ENCODE peak calls at places on chromosomes 12 and 14, in seven cellular contexts. One of them, this sample, is unnamed.
A peak's percentile ranks its signal among the peaks of the same experiment; 100 is the strongest.

GRCh38 chr12:52428121-52428520 is 6.0 kb downstream of the KRT75 start:
- DNase-seq in stimulated activated CD4-positive, alpha-beta T cell treated with anti-CD3 and anti-CD28 coated beads, Interleukin-12 subunit alpha, Interleukin-12 subunit beta, amount 100 ng/mL, for 48 hours: no peak
- DNase-seq in NCI-H1436: no peak
- DNase-seq in NAMALWA: no peak
- DNase-seq in A549: no peak
- DNase-seq in body of pancreas: no peak
- DNase-seq in choroid plexus epithelial cell: no peak
- DNase-seq in this sample: no peak

GRCh38 chr14:101024686-101025085 is 121.2 kb upstream of the RTL1 start:
- DNase-seq in stimulated activated CD4-positive, alpha-beta T cell treated with anti-CD3 and anti-CD28 coated beads, Interleukin-12 subunit alpha, Interleukin-12 subunit beta, amount 100 ng/mL, for 48 hours: no peak
- DNase-seq in A549: no peak
- DNase-seq in body of pancreas: no peak
- DNase-seq in choroid plexus epithelial cell: no peak
- DNase-seq in NAMALWA: no peak
- DNase-seq in NCI-H1436: no peak
- DNase-seq in this sample: no peak

GRCh38 chr12:100399095-100399494 is 42.2 kb downstream of the SLC17A8 start:
- DNase-seq in NCI-H1436: peak; percentile 4
- DNase-seq in NAMALWA: no peak
- DNase-seq in choroid plexus epithelial cell: no peak
- DNase-seq in stimulated activated CD4-positive, alpha-beta T cell treated with anti-CD3 and anti-CD28 coated beads, Interleukin-12 subunit alpha, Interleukin-12 subunit beta, amount 100 ng/mL, for 48 hours: no peak
- DNase-seq in A549: no peak
- DNase-seq in body of pancreas: no peak
- DNase-seq in this sample: no peak

GRCh38 chr12:131536337-131536736 is 174.6 kb upstream of the SFSWAP start:
- DNase-seq in stimulated activated CD4-positive, alpha-beta T cell treated with anti-CD3 and anti-CD28 coated beads, Interleukin-12 subunit alpha, Interleukin-12 subunit beta, amount 100 ng/mL, for 48 hours: no peak
- DNase-seq in A549: no peak
- DNase-seq in NCI-H1436: no peak
- DNase-seq in NAMALWA: no peak
- DNase-seq in body of pancreas: no peak
- DNase-seq in choroid plexus epithelial cell: no peak
- DNase-seq in this sample: no peak

GRCh38 chr12:14629832-14630688 is 62.4 kb upstream of the PLBD1 start:
- DNase-seq in NCI-H1436: peak; percentile 56
- DNase-seq in stimulated activated CD4-positive, alpha-beta T cell treated with anti-CD3 and anti-CD28 coated beads, Interleukin-12 subunit alpha, Interleukin-12 subunit beta, amount 100 ng/mL, for 48 hours: peak; percentile 68
- DNase-seq in A549: peak; percentile 63
- DNase-seq in choroid plexus epithelial cell: peak; percentile 87
- DNase-seq in body of pancreas: peak; percentile 86
- DNase-seq in NAMALWA: peak; percentile 81
- DNase-seq in this sample: peak; percentile 72

GRCh38 chr12:51389302-51389999 is 1.8 kb downstream of the GALNT6 start:
- DNase-seq in NCI-H1436: no peak
- DNase-seq in body of pancreas: no peak
- DNase-seq in stimulated activated CD4-positive, alpha-beta T cell treated with anti-CD3 and anti-CD28 coated beads, Interleukin-12 subunit alpha, Interleukin-12 subunit beta, amount 100 ng/mL, for 48 hours: no peak
- DNase-seq in A549: no peak
- DNase-seq in NAMALWA: peak; percentile 40
- DNase-seq in choroid plexus epithelial cell: peak; percentile 52
- DNase-seq in this sample: no peak

GRCh38 chr14:102084931-102085330 is 1.9 kb downstream of the HSP90AA1 start:
- DNase-seq in choroid plexus epithelial cell: no peak
- DNase-seq in A549: no peak
- DNase-seq in NCI-H1436: no peak
- DNase-seq in stimulated activated CD4-positive, alpha-beta T cell treated with anti-CD3 and anti-CD28 coated beads, Interleukin-12 subunit alpha, Interleukin-12 subunit beta, amount 100 ng/mL, for 48 hours: no peak
- DNase-seq in NAMALWA: no peak
- DNase-seq in body of pancreas: no peak
- DNase-seq in this sample: no peak

GRCh38 chr12:129186952-129187351 is 333.7 kb downstream of the GLT1D1 start:
- DNase-seq in body of pancreas: no peak
- DNase-seq in choroid plexus epithelial cell: peak; percentile 5
- DNase-seq in NCI-H1436: no peak
- DNase-seq in stimulated activated CD4-positive, alpha-beta T cell treated with anti-CD3 and anti-CD28 coated beads, Interleukin-12 subunit alpha, Interleukin-12 subunit beta, amount 100 ng/mL, for 48 hours: no peak
- DNase-seq in NAMALWA: peak; percentile 32
- DNase-seq in A549: peak; percentile 6
- DNase-seq in this sample: no peak

GRCh38 chr14:59570122-59570521 is 6.5 kb downstream of the CCDC175 start:
- DNase-seq in NCI-H1436: no peak
- DNase-seq in stimulated activated CD4-positive, alpha-beta T cell treated with anti-CD3 and anti-CD28 coated beads, Interleukin-12 subunit alpha, Interleukin-12 subunit beta, amount 100 ng/mL, for 48 hours: no peak
- DNase-seq in choroid plexus epithelial cell: peak; percentile 40
- DNase-seq in A549: no peak
- DNase-seq in body of pancreas: no peak
- DNase-seq in NAMALWA: no peak
- DNase-seq in this sample: no peak

GRCh38 chr12:24404086-24404815 is 454.8 kb upstream of the SOX5 start:
- DNase-seq in NCI-H1436: no peak
- DNase-seq in body of pancreas: no peak
- DNase-seq in choroid plexus epithelial cell: peak; percentile 89
- DNase-seq in A549: no peak
- DNase-seq in stimulated activated CD4-positive, alpha-beta T cell treated with anti-CD3 and anti-CD28 coated beads, Interleukin-12 subunit alpha, Interleukin-12 subunit beta, amount 100 ng/mL, for 48 hours: no peak
- DNase-seq in NAMALWA: no peak
- DNase-seq in this sample: no peak

GRCh38 chr12:21697829-21698630 is 40.4 kb upstream of the LDHB start:
- DNase-seq in body of pancreas: peak; percentile 17
- DNase-seq in NAMALWA: peak; percentile 58
- DNase-seq in NCI-H1436: peak; percentile 14
- DNase-seq in A549: no peak
- DNase-seq in stimulated activated CD4-positive, alpha-beta T cell treated with anti-CD3 and anti-CD28 coated beads, Interleukin-12 subunit alpha, Interleukin-12 subunit beta, amount 100 ng/mL, for 48 hours: no peak
- DNase-seq in choroid plexus epithelial cell: peak; percentile 64
- DNase-seq in this sample: peak; percentile 38

GRCh38 chr14:94145902-94146527 is 16.6 kb upstream of the IFI27L2 start:
- DNase-seq in choroid plexus epithelial cell: no peak
- DNase-seq in body of pancreas: no peak
- DNase-seq in NAMALWA: peak; percentile 38
- DNase-seq in stimulated activated CD4-positive, alpha-beta T cell treated with anti-CD3 and anti-CD28 coated beads, Interleukin-12 subunit alpha, Interleukin-12 subunit beta, amount 100 ng/mL, for 48 hours: no peak
- DNase-seq in A549: no peak
- DNase-seq in NCI-H1436: no peak
- DNase-seq in this sample: no peak

GRCh38 chr12:122203301-122203967 is at the start of gene B3GNT4:
- DNase-seq in choroid plexus epithelial cell: peak; percentile 44
- DNase-seq in A549: peak; percentile 79
- DNase-seq in NCI-H1436: peak; percentile 70
- DNase-seq in NAMALWA: no peak
- DNase-seq in body of pancreas: peak; percentile 73
- DNase-seq in stimulated activated CD4-positive, alpha-beta T cell treated with anti-CD3 and anti-CD28 coated beads, Interleukin-12 subunit alpha, Interleukin-12 subunit beta, amount 100 ng/mL, for 48 hours: peak; percentile 53
- DNase-seq in this sample: peak; percentile 27

GRCh38 chr12:79326225-79326624 is 364.5 kb downstream of the PAWR start:
- DNase-seq in stimulated activated CD4-positive, alpha-beta T cell treated with anti-CD3 and anti-CD28 coated beads, Interleukin-12 subunit alpha, Interleukin-12 subunit beta, amount 100 ng/mL, for 48 hours: no peak
- DNase-seq in NAMALWA: no peak
- DNase-seq in A549: no peak
- DNase-seq in choroid plexus epithelial cell: no peak
- DNase-seq in body of pancreas: no peak
- DNase-seq in NCI-H1436: peak; percentile 7
- DNase-seq in this sample: no peak

GRCh38 chr12:106566771-106567170 is 16.0 kb upstream of the RFX4 start:
- DNase-seq in NCI-H1436: no peak
- DNase-seq in choroid plexus epithelial cell: no peak
- DNase-seq in NAMALWA: no peak
- DNase-seq in A549: no peak
- DNase-seq in body of pancreas: no peak
- DNase-seq in stimulated activated CD4-positive, alpha-beta T cell treated with anti-CD3 and anti-CD28 coated beads, Interleukin-12 subunit alpha, Interleukin-12 subunit beta, amount 100 ng/mL, for 48 hours: no peak
- DNase-seq in this sample: no peak

GRCh38 chr12:6934110-6934509 is 6.4 kb downstream of the ATN1 start:
- DNase-seq in NAMALWA: no peak
- DNase-seq in A549: no peak
- DNase-seq in NCI-H1436: no peak
- DNase-seq in body of pancreas: no peak
- DNase-seq in stimulated activated CD4-positive, alpha-beta T cell treated with anti-CD3 and anti-CD28 coated beads, Interleukin-12 subunit alpha, Interleukin-12 subunit beta, amount 100 ng/mL, for 48 hours: no peak
- DNase-seq in choroid plexus epithelial cell: peak; percentile 79
- DNase-seq in this sample: no peak

GRCh38 chr14:90275820-90276219 is 19.5 kb downstream of the PSMC1 start:
- DNase-seq in NAMALWA: no peak
- DNase-seq in body of pancreas: no peak
- DNase-seq in choroid plexus epithelial cell: peak; percentile 92
- DNase-seq in NCI-H1436: no peak
- DNase-seq in stimulated activated CD4-positive, alpha-beta T cell treated with anti-CD3 and anti-CD28 coated beads, Interleukin-12 subunit alpha, Interleukin-12 subunit beta, amount 100 ng/mL, for 48 hours: no peak
- DNase-seq in A549: no peak
- DNase-seq in this sample: no peak

GRCh38 chr12:101642115-101643067 is 47.6 kb downstream of the MYBPC1 start:
- DNase-seq in body of pancreas: peak; percentile 73
- DNase-seq in stimulated activated CD4-positive, alpha-beta T cell treated with anti-CD3 and anti-CD28 coated beads, Interleukin-12 subunit alpha, Interleukin-12 subunit beta, amount 100 ng/mL, for 48 hours: no peak
- DNase-seq in choroid plexus epithelial cell: no peak
- DNase-seq in NCI-H1436: no peak
- DNase-seq in A549: no peak
- DNase-seq in NAMALWA: no peak
- DNase-seq in this sample: no peak

GRCh38 chr14:49770212-49770817 is 2.4 kb downstream of the KLHDC2 start:
- DNase-seq in body of pancreas: peak; percentile 82
- DNase-seq in A549: no peak
- DNase-seq in NAMALWA: no peak
- DNase-seq in choroid plexus epithelial cell: peak; percentile 76
- DNase-seq in stimulated activated CD4-positive, alpha-beta T cell treated with anti-CD3 and anti-CD28 coated beads, Interleukin-12 subunit alpha, Interleukin-12 subunit beta, amount 100 ng/mL, for 48 hours: no peak
- DNase-seq in NCI-H1436: no peak
- DNase-seq in this sample: peak; percentile 20

GRCh38 chr12:99332936-99333591 is 314.5 kb upstream of the GARIN6 start:
- DNase-seq in stimulated activated CD4-positive, alpha-beta T cell treated with anti-CD3 and anti-CD28 coated beads, Interleukin-12 subunit alpha, Interleukin-12 subunit beta, amount 100 ng/mL, for 48 hours: no peak
- DNase-seq in A549: no peak
- DNase-seq in NCI-H1436: no peak
- DNase-seq in body of pancreas: no peak
- DNase-seq in choroid plexus epithelial cell: no peak
- DNase-seq in NAMALWA: no peak
- DNase-seq in this sample: no peak

GRCh38 chr12:126772171-126772864 is 1494.7 kb upstream of the TMEM132C start:
- DNase-seq in choroid plexus epithelial cell: peak; percentile 1
- DNase-seq in NAMALWA: peak; percentile 9
- DNase-seq in stimulated activated CD4-positive, alpha-beta T cell treated with anti-CD3 and anti-CD28 coated beads, Interleukin-12 subunit alpha, Interleukin-12 subunit beta, amount 100 ng/mL, for 48 hours: peak; percentile 30
- DNase-seq in body of pancreas: peak; percentile 23
- DNase-seq in NCI-H1436: no peak
- DNase-seq in A549: peak; percentile 2
- DNase-seq in this sample: peak; percentile 37

GRCh38 chr12:32947203-32947795 is 50.7 kb upstream of the PKP2 start:
- DNase-seq in NCI-H1436: peak; percentile 65
- DNase-seq in choroid plexus epithelial cell: peak; percentile 62
- DNase-seq in stimulated activated CD4-positive, alpha-beta T cell treated with anti-CD3 and anti-CD28 coated beads, Interleukin-12 subunit alpha, Interleukin-12 subunit beta, amount 100 ng/mL, for 48 hours: no peak
- DNase-seq in NAMALWA: peak; percentile 41
- DNase-seq in A549: peak; percentile 7
- DNase-seq in body of pancreas: no peak
- DNase-seq in this sample: no peak

GRCh38 chr12:12563529-12563928 is 866 bp upstream of the DUSP16 start:
- DNase-seq in body of pancreas: peak; percentile 35
- DNase-seq in NAMALWA: no peak
- DNase-seq in choroid plexus epithelial cell: peak; percentile 40
- DNase-seq in NCI-H1436: peak; percentile 11
- DNase-seq in A549: no peak
- DNase-seq in stimulated activated CD4-positive, alpha-beta T cell treated with anti-CD3 and anti-CD28 coated beads, Interleukin-12 subunit alpha, Interleukin-12 subunit beta, amount 100 ng/mL, for 48 hours: no peak
- DNase-seq in this sample: peak; percentile 3

GRCh38 chr12:17809206-17809605 is 280.8 kb downstream of the RERGL start:
- DNase-seq in choroid plexus epithelial cell: no peak
- DNase-seq in body of pancreas: no peak
- DNase-seq in NAMALWA: peak; percentile 21
- DNase-seq in NCI-H1436: no peak
- DNase-seq in A549: no peak
- DNase-seq in stimulated activated CD4-positive, alpha-beta T cell treated with anti-CD3 and anti-CD28 coated beads, Interleukin-12 subunit alpha, Interleukin-12 subunit beta, amount 100 ng/mL, for 48 hours: no peak
- DNase-seq in this sample: no peak

GRCh38 chr14:26765768-26766550 is 168.1 kb upstream of the NOVA1 start:
- DNase-seq in body of pancreas: peak; percentile 46
- DNase-seq in NCI-H1436: no peak
- DNase-seq in stimulated activated CD4-positive, alpha-beta T cell treated with anti-CD3 and anti-CD28 coated beads, Interleukin-12 subunit alpha, Interleukin-12 subunit beta, amount 100 ng/mL, for 48 hours: no peak
- DNase-seq in A549: no peak
- DNase-seq in choroid plexus epithelial cell: peak; percentile 84
- DNase-seq in NAMALWA: no peak
- DNase-seq in this sample: peak; percentile 86

GRCh38 chr12:1993341-1993740 is 10.9 kb downstream of the DCP1B start:
- DNase-seq in NAMALWA: no peak
- DNase-seq in stimulated activated CD4-positive, alpha-beta T cell treated with anti-CD3 and anti-CD28 coated beads, Interleukin-12 subunit alpha, Interleukin-12 subunit beta, amount 100 ng/mL, for 48 hours: no peak
- DNase-seq in A549: no peak
- DNase-seq in NCI-H1436: no peak
- DNase-seq in body of pancreas: no peak
- DNase-seq in choroid plexus epithelial cell: peak; percentile 92
- DNase-seq in this sample: peak; percentile 94

GRCh38 chr14:65958664-65959562 is 527.3 kb upstream of the CCDC196 start:
- DNase-seq in body of pancreas: no peak
- DNase-seq in choroid plexus epithelial cell: peak; percentile 51
- DNase-seq in stimulated activated CD4-positive, alpha-beta T cell treated with anti-CD3 and anti-CD28 coated beads, Interleukin-12 subunit alpha, Interleukin-12 subunit beta, amount 100 ng/mL, for 48 hours: no peak
- DNase-seq in A549: peak; percentile 41
- DNase-seq in NCI-H1436: no peak
- DNase-seq in NAMALWA: peak; percentile 51
- DNase-seq in this sample: peak; percentile 30

GRCh38 chr12:113831486-113831885 is 134.6 kb downstream of the RBM19 start:
- DNase-seq in NCI-H1436: no peak
- DNase-seq in body of pancreas: no peak
- DNase-seq in stimulated activated CD4-positive, alpha-beta T cell treated with anti-CD3 and anti-CD28 coated beads, Interleukin-12 subunit alpha, Interleukin-12 subunit beta, amount 100 ng/mL, for 48 hours: no peak
- DNase-seq in choroid plexus epithelial cell: peak; percentile 16
- DNase-seq in A549: no peak
- DNase-seq in NAMALWA: no peak
- DNase-seq in this sample: no peak

GRCh38 chr14:101082436-101083384 is 179.2 kb upstream of the RTL1 start:
- DNase-seq in NAMALWA: no peak
- DNase-seq in NCI-H1436: no peak
- DNase-seq in choroid plexus epithelial cell: no peak
- DNase-seq in A549: no peak
- DNase-seq in stimulated activated CD4-positive, alpha-beta T cell treated with anti-CD3 and anti-CD28 coated beads, Interleukin-12 subunit alpha, Interleukin-12 subunit beta, amount 100 ng/mL, for 48 hours: no peak
- DNase-seq in body of pancreas: no peak
- DNase-seq in this sample: no peak

GRCh38 chr12:10140001-10140400 is 10.0 kb upstream of the CLEC7A start:
- DNase-seq in NCI-H1436: peak; percentile 0
- DNase-seq in body of pancreas: peak; percentile 34
- DNase-seq in stimulated activated CD4-positive, alpha-beta T cell treated with anti-CD3 and anti-CD28 coated beads, Interleukin-12 subunit alpha, Interleukin-12 subunit beta, amount 100 ng/mL, for 48 hours: peak; percentile 34
- DNase-seq in NAMALWA: peak; percentile 77
- DNase-seq in A549: peak; percentile 39
- DNase-seq in choroid plexus epithelial cell: peak; percentile 87
- DNase-seq in this sample: peak; percentile 70

GRCh38 chr14:68692916-68693771 is 99.7 kb downstream of the ZFP36L1 start:
- DNase-seq in body of pancreas: no peak
- DNase-seq in A549: no peak
- DNase-seq in NAMALWA: no peak
- DNase-seq in choroid plexus epithelial cell: peak; percentile 82
- DNase-seq in stimulated activated CD4-positive, alpha-beta T cell treated with anti-CD3 and anti-CD28 coated beads, Interleukin-12 subunit alpha, Interleukin-12 subunit beta, amount 100 ng/mL, for 48 hours: no peak
- DNase-seq in NCI-H1436: no peak
- DNase-seq in this sample: peak; percentile 94

GRCh38 chr14:102580552-102581110 is 11.8 kb upstream of the RCOR1 start:
- DNase-seq in A549: no peak
- DNase-seq in stimulated activated CD4-positive, alpha-beta T cell treated with anti-CD3 and anti-CD28 coated beads, Interleukin-12 subunit alpha, Interleukin-12 subunit beta, amount 100 ng/mL, for 48 hours: no peak
- DNase-seq in NAMALWA: no peak
- DNase-seq in NCI-H1436: no peak
- DNase-seq in body of pancreas: no peak
- DNase-seq in choroid plexus epithelial cell: no peak
- DNase-seq in this sample: no peak